ENCODE peak calls at places on chromosomes 12 and 14, in ten cellular contexts. One of them, this sample, is unnamed.
A peak's percentile ranks its signal among the peaks of the same experiment; 100 is the strongest.

GRCh38 chr14:93811611-93812010 is 23.3 kb upstream of the PRIMA1 start:
- DNase-seq in body of pancreas: no peak
- DNase-seq in aorta: no peak
- DNase-seq in cardiac muscle cell: no peak
- DNase-seq in right lobe of liver: no peak
- DNase-seq in heart left ventricle: no peak
- DNase-seq in breast epithelium: no peak
- DNase-seq in lower leg skin: no peak
- DNase-seq in transverse colon: no peak
- DNase-seq in foreskin fibroblast: no peak
- DNase-seq in this sample: no peak

GRCh38 chr12:52009081-52009751 is 2.5 kb downstream of the TAMALIN start:
- DNase-seq in body of pancreas: no peak
- DNase-seq in aorta: no peak
- DNase-seq in cardiac muscle cell: peak; percentile 22
- DNase-seq in right lobe of liver: no peak
- DNase-seq in heart left ventricle: no peak
- DNase-seq in breast epithelium: no peak
- DNase-seq in lower leg skin: no peak
- DNase-seq in transverse colon: no peak
- DNase-seq in foreskin fibroblast: no peak
- DNase-seq in this sample: no peak

GRCh38 chr14:69708586-69709169 is 58.3 kb upstream of the SRSF5 start:
- DNase-seq in body of pancreas: no peak
- DNase-seq in aorta: no peak
- DNase-seq in cardiac muscle cell: no peak
- DNase-seq in right lobe of liver: no peak
- DNase-seq in heart left ventricle: no peak
- DNase-seq in breast epithelium: no peak
- DNase-seq in lower leg skin: peak; percentile 75
- DNase-seq in transverse colon: peak; percentile 29
- DNase-seq in foreskin fibroblast: no peak
- DNase-seq in this sample: peak; percentile 67

GRCh38 chr14:62029569-62029924 is 267.3 kb downstream of the SNAPC1 start:
- DNase-seq in body of pancreas: peak; percentile 32
- DNase-seq in aorta: no peak
- DNase-seq in cardiac muscle cell: no peak
- DNase-seq in right lobe of liver: no peak
- DNase-seq in heart left ventricle: no peak
- DNase-seq in breast epithelium: no peak
- DNase-seq in lower leg skin: no peak
- DNase-seq in transverse colon: no peak
- DNase-seq in foreskin fibroblast: no peak
- DNase-seq in this sample: no peak

GRCh38 chr14:52044791-52045522 is 23.9 kb downstream of the NID2 start:
- DNase-seq in body of pancreas: peak; percentile 79
- DNase-seq in aorta: no peak
- DNase-seq in cardiac muscle cell: peak; percentile 86
- DNase-seq in right lobe of liver: no peak
- DNase-seq in heart left ventricle: no peak
- DNase-seq in breast epithelium: no peak
- DNase-seq in lower leg skin: no peak
- DNase-seq in transverse colon: no peak
- DNase-seq in foreskin fibroblast: peak; percentile 57
- DNase-seq in this sample: no peak

GRCh38 chr12:31037921-31038320 is 35.7 kb upstream of the DDX11 start:
- DNase-seq in body of pancreas: no peak
- DNase-seq in aorta: no peak
- DNase-seq in cardiac muscle cell: no peak
- DNase-seq in right lobe of liver: no peak
- DNase-seq in heart left ventricle: no peak
- DNase-seq in breast epithelium: no peak
- DNase-seq in lower leg skin: no peak
- DNase-seq in transverse colon: no peak
- DNase-seq in foreskin fibroblast: no peak
- DNase-seq in this sample: no peak

GRCh38 chr12:93502802-93503623 is 35.7 kb downstream of the MRPL42 start:
- DNase-seq in body of pancreas: peak; percentile 55
- DNase-seq in aorta: no peak
- DNase-seq in cardiac muscle cell: peak; percentile 69
- DNase-seq in right lobe of liver: no peak
- DNase-seq in heart left ventricle: no peak
- DNase-seq in breast epithelium: no peak
- DNase-seq in lower leg skin: no peak
- DNase-seq in transverse colon: peak; percentile 43
- DNase-seq in foreskin fibroblast: peak; percentile 21
- DNase-seq in this sample: peak; percentile 12

GRCh38 chr14:60348211-60348610 is 99.2 kb downstream of the PPM1A start:
- DNase-seq in body of pancreas: no peak
- DNase-seq in aorta: no peak
- DNase-seq in cardiac muscle cell: no peak
- DNase-seq in right lobe of liver: no peak
- DNase-seq in heart left ventricle: no peak
- DNase-seq in breast epithelium: no peak
- DNase-seq in lower leg skin: no peak
- DNase-seq in transverse colon: no peak
- DNase-seq in foreskin fibroblast: no peak
- DNase-seq in this sample: no peak

GRCh38 chr12:74537707-74538385 is at the start of gene ATXN7L3B:
- DNase-seq in body of pancreas: peak; percentile 93
- DNase-seq in aorta: peak; percentile 98
- DNase-seq in cardiac muscle cell: peak; percentile 97
- DNase-seq in right lobe of liver: peak; percentile 93
- DNase-seq in heart left ventricle: peak; percentile 96
- DNase-seq in breast epithelium: peak; percentile 87
- DNase-seq in lower leg skin: peak; percentile 98
- DNase-seq in transverse colon: peak; percentile 95
- DNase-seq in foreskin fibroblast: peak; percentile 91
- DNase-seq in this sample: peak; percentile 93

GRCh38 chr12:74539261-74539660 is 1.6 kb downstream of the ATXN7L3B start:
- DNase-seq in body of pancreas: no peak
- DNase-seq in aorta: no peak
- DNase-seq in cardiac muscle cell: peak; percentile 1
- DNase-seq in right lobe of liver: no peak
- DNase-seq in heart left ventricle: no peak
- DNase-seq in breast epithelium: no peak
- DNase-seq in lower leg skin: no peak
- DNase-seq in transverse colon: no peak
- DNase-seq in foreskin fibroblast: no peak
- DNase-seq in this sample: peak; percentile 59

GRCh38 chr12:74538491-74539258 is 1.0 kb downstream of the ATXN7L3B start:
- DNase-seq in body of pancreas: no peak
- DNase-seq in aorta: no peak
- DNase-seq in cardiac muscle cell: peak; percentile 8
- DNase-seq in right lobe of liver: no peak
- DNase-seq in heart left ventricle: no peak
- DNase-seq in breast epithelium: no peak
- DNase-seq in lower leg skin: no peak
- DNase-seq in transverse colon: no peak
- DNase-seq in foreskin fibroblast: no peak
- DNase-seq in this sample: peak; percentile 6

GRCh38 chr12:74541074-74541473 is 3.4 kb downstream of the ATXN7L3B start:
- DNase-seq in body of pancreas: no peak
- DNase-seq in aorta: no peak
- DNase-seq in cardiac muscle cell: no peak
- DNase-seq in right lobe of liver: no peak
- DNase-seq in heart left ventricle: no peak
- DNase-seq in breast epithelium: no peak
- DNase-seq in lower leg skin: no peak
- DNase-seq in transverse colon: no peak
- DNase-seq in foreskin fibroblast: no peak
- DNase-seq in this sample: no peak

GRCh38 chr12:74539765-74540526 is 2.3 kb downstream of the ATXN7L3B start:
- DNase-seq in body of pancreas: no peak
- DNase-seq in aorta: no peak
- DNase-seq in cardiac muscle cell: peak; percentile 3
- DNase-seq in right lobe of liver: no peak
- DNase-seq in heart left ventricle: no peak
- DNase-seq in breast epithelium: no peak
- DNase-seq in lower leg skin: no peak
- DNase-seq in transverse colon: no peak
- DNase-seq in foreskin fibroblast: no peak
- DNase-seq in this sample: no peak
- H3K4me3 ChIP-seq in body of pancreas: no peak overlapping the region
- H3K4me3 ChIP-seq in aorta: peak overlapping the region; percentile 4
- H3K4me3 ChIP-seq in cardiac muscle cell: peak overlapping the region; percentile 74
- H3K4me3 ChIP-seq in right lobe of liver: peak overlapping the region; percentile 79
- H3K4me3 ChIP-seq in heart left ventricle: peak overlapping the region; percentile 51
- H3K4me3 ChIP-seq in breast epithelium: peak overlapping the region; percentile 83
- H3K4me3 ChIP-seq in lower leg skin: no peak overlapping the region
- H3K4me3 ChIP-seq in transverse colon: peak overlapping the region; percentile 89
- H3K4me3 ChIP-seq in foreskin fibroblast: peak overlapping the region; percentile 80
- H3K4me3 ChIP-seq in this sample: peak overlapping the region; percentile 86

GRCh38 chr14:55028476-55028875 is 1.4 kb downstream of the SOCS4 start:
- DNase-seq in body of pancreas: no peak
- DNase-seq in aorta: no peak
- DNase-seq in cardiac muscle cell: no peak
- DNase-seq in right lobe of liver: no peak
- DNase-seq in heart left ventricle: no peak
- DNase-seq in breast epithelium: no peak
- DNase-seq in lower leg skin: no peak
- DNase-seq in transverse colon: no peak
- DNase-seq in foreskin fibroblast: no peak
- DNase-seq in this sample: no peak

GRCh38 chr14:55026441-55026792 is 482 bp downstream of the WDHD1 start:
- DNase-seq in body of pancreas: no peak
- DNase-seq in aorta: no peak
- DNase-seq in cardiac muscle cell: no peak
- DNase-seq in right lobe of liver: no peak
- DNase-seq in heart left ventricle: no peak
- DNase-seq in breast epithelium: no peak
- DNase-seq in lower leg skin: no peak
- DNase-seq in transverse colon: no peak
- DNase-seq in foreskin fibroblast: no peak
- DNase-seq in this sample: no peak

GRCh38 chr14:55025948-55026347 is 951 bp downstream of the WDHD1 start:
- DNase-seq in body of pancreas: no peak
- DNase-seq in aorta: no peak
- DNase-seq in cardiac muscle cell: no peak
- DNase-seq in right lobe of liver: no peak
- DNase-seq in heart left ventricle: no peak
- DNase-seq in breast epithelium: no peak
- DNase-seq in lower leg skin: no peak
- DNase-seq in transverse colon: no peak
- DNase-seq in foreskin fibroblast: no peak
- DNase-seq in this sample: no peak

GRCh38 chr14:55026793-55027560 is at the start of the genes SOCS4 and WDHD1:
- DNase-seq in body of pancreas: peak; percentile 96
- DNase-seq in aorta: peak; percentile 98
- DNase-seq in cardiac muscle cell: peak; percentile 95
- DNase-seq in right lobe of liver: peak; percentile 96
- DNase-seq in heart left ventricle: peak; percentile 96
- DNase-seq in breast epithelium: peak; percentile 89
- DNase-seq in lower leg skin: peak; percentile 99
- DNase-seq in transverse colon: peak; percentile 97
- DNase-seq in foreskin fibroblast: peak; percentile 92
- DNase-seq in this sample: peak; percentile 93

GRCh38 chr14:55028066-55028465 is 1.0 kb downstream of the SOCS4 start:
- DNase-seq in body of pancreas: no peak
- DNase-seq in aorta: no peak
- DNase-seq in cardiac muscle cell: peak; percentile 19
- DNase-seq in right lobe of liver: no peak
- DNase-seq in heart left ventricle: no peak
- DNase-seq in breast epithelium: no peak
- DNase-seq in lower leg skin: no peak
- DNase-seq in transverse colon: no peak
- DNase-seq in foreskin fibroblast: no peak
- DNase-seq in this sample: no peak
- H3K4me3 ChIP-seq in body of pancreas: no peak overlapping the region
- H3K4me3 ChIP-seq in aorta: peak overlapping the region; percentile 31
- H3K4me3 ChIP-seq in cardiac muscle cell: peak overlapping the region; percentile 62
- H3K4me3 ChIP-seq in right lobe of liver: peak overlapping the region; percentile 73
- H3K4me3 ChIP-seq in heart left ventricle: peak overlapping the region; percentile 56
- H3K4me3 ChIP-seq in breast epithelium: peak overlapping the region; percentile 64
- H3K4me3 ChIP-seq in lower leg skin: no peak overlapping the region
- H3K4me3 ChIP-seq in transverse colon: peak overlapping the region; percentile 66
- H3K4me3 ChIP-seq in foreskin fibroblast: peak overlapping the region; percentile 94
- H3K4me3 ChIP-seq in this sample: peak overlapping the region; percentile 74

GRCh38 chr14:50677527-50678063 is 9.5 kb upstream of the SAV1 start:
- DNase-seq in body of pancreas: no peak
- DNase-seq in aorta: no peak
- DNase-seq in cardiac muscle cell: peak; percentile 67
- DNase-seq in right lobe of liver: no peak
- DNase-seq in heart left ventricle: no peak
- DNase-seq in breast epithelium: peak; percentile 59
- DNase-seq in lower leg skin: no peak
- DNase-seq in transverse colon: no peak
- DNase-seq in foreskin fibroblast: peak; percentile 53
- DNase-seq in this sample: peak; percentile 63
- H3K4me3 ChIP-seq in body of pancreas: no peak overlapping the region
- H3K4me3 ChIP-seq in aorta: no peak overlapping the region
- H3K4me3 ChIP-seq in cardiac muscle cell: no peak overlapping the region
- H3K4me3 ChIP-seq in right lobe of liver: no peak overlapping the region
- H3K4me3 ChIP-seq in heart left ventricle: no peak overlapping the region
- H3K4me3 ChIP-seq in breast epithelium: peak overlapping the region; percentile 8
- H3K4me3 ChIP-seq in lower leg skin: no peak overlapping the region
- H3K4me3 ChIP-seq in transverse colon: no peak overlapping the region
- H3K4me3 ChIP-seq in foreskin fibroblast: no peak overlapping the region
- H3K4me3 ChIP-seq in this sample: peak overlapping the region; percentile 23

GRCh38 chr12:109014984-109015765 is 5.7 kb downstream of the SVOP start:
- DNase-seq in body of pancreas: no peak
- DNase-seq in aorta: no peak
- DNase-seq in cardiac muscle cell: no peak
- DNase-seq in right lobe of liver: no peak
- DNase-seq in heart left ventricle: no peak
- DNase-seq in breast epithelium: no peak
- DNase-seq in lower leg skin: peak; percentile 73
- DNase-seq in transverse colon: no peak
- DNase-seq in foreskin fibroblast: no peak
- DNase-seq in this sample: no peak

GRCh38 chr12:109018276-109018675 is 2.6 kb downstream of the SVOP start:
- DNase-seq in body of pancreas: no peak
- DNase-seq in aorta: no peak
- DNase-seq in cardiac muscle cell: no peak
- DNase-seq in right lobe of liver: no peak
- DNase-seq in heart left ventricle: no peak
- DNase-seq in breast epithelium: no peak
- DNase-seq in lower leg skin: no peak
- DNase-seq in transverse colon: no peak
- DNase-seq in foreskin fibroblast: no peak
- DNase-seq in this sample: no peak

GRCh38 chr12:109016978-109017377 is 3.9 kb downstream of the SVOP start:
- DNase-seq in body of pancreas: no peak
- DNase-seq in aorta: no peak
- DNase-seq in cardiac muscle cell: no peak
- DNase-seq in right lobe of liver: no peak
- DNase-seq in heart left ventricle: no peak
- DNase-seq in breast epithelium: no peak
- DNase-seq in lower leg skin: peak; percentile 13
- DNase-seq in transverse colon: no peak
- DNase-seq in foreskin fibroblast: no peak
- DNase-seq in this sample: no peak

GRCh38 chr12:109020136-109020535 is 732 bp downstream of the SVOP start:
- DNase-seq in body of pancreas: no peak
- DNase-seq in aorta: no peak
- DNase-seq in cardiac muscle cell: no peak
- DNase-seq in right lobe of liver: no peak
- DNase-seq in heart left ventricle: no peak
- DNase-seq in breast epithelium: no peak
- DNase-seq in lower leg skin: peak; percentile 40
- DNase-seq in transverse colon: no peak
- DNase-seq in foreskin fibroblast: no peak
- DNase-seq in this sample: no peak

DNA sequence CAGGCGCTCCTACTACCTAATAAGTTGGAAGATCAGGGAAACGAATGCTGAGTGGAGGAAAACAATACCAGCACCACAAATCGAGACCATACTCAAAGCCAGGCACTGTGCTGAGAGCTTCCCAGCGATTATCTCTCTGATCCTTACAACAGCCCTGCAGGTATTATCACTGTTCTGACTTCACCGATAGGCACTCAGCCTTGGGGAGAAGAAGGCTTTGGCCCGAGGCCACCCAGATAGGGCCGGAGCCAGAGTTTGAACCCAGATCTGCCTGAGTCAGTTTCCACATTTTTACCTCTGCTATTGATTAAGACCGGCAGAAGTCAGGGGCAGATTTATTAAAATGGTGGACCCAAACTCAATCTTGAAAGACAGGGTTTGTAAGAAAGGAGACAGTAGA is 4.9 kb downstream of the SVOP start:
- DNase-seq in body of pancreas: no peak
- DNase-seq in aorta: no peak
- DNase-seq in cardiac muscle cell: no peak
- DNase-seq in right lobe of liver: no peak
- DNase-seq in heart left ventricle: no peak
- DNase-seq in breast epithelium: no peak
- DNase-seq in lower leg skin: peak; percentile 21
- DNase-seq in transverse colon: no peak
- DNase-seq in foreskin fibroblast: no peak
- DNase-seq in this sample: no peak
- H3K4me3 ChIP-seq in body of pancreas: no peak overlapping the region
- H3K4me3 ChIP-seq in aorta: no peak overlapping the region
- H3K4me3 ChIP-seq in cardiac muscle cell: no peak overlapping the region
- H3K4me3 ChIP-seq in right lobe of liver: no peak overlapping the region
- H3K4me3 ChIP-seq in heart left ventricle: no peak overlapping the region
- H3K4me3 ChIP-seq in breast epithelium: no peak overlapping the region
- H3K4me3 ChIP-seq in lower leg skin: no peak overlapping the region
- H3K4me3 ChIP-seq in transverse colon: no peak overlapping the region
- H3K4me3 ChIP-seq in foreskin fibroblast: no peak overlapping the region
- H3K4me3 ChIP-seq in this sample: no peak overlapping the region

This sample was measured in SJCRH30.